ENCODE peak calls at places on chromosomes 7 and 10, in eight cellular contexts. Y is GM10248; W is GM12878; O is activated B cell treated with CpG ODN at 0.5 μM for 24 hours; D is HFFc6; N is CD4-positive, alpha-beta T cell; X is WTC11; C is bronchial epithelial cell. K is an unnamed sample.

GRCh38 chr7:35828817-35829216 is 28.0 kb downstream of the SEPTIN7 start:
- DNase-seq in Y (no peak), W (no peak), O (no peak), D (no peak), N (no peak), X (no peak), C (peak; percentile 89), K (no peak)

GRCh38 chr10:18229839-18230238 is 89.6 kb downstream of the CACNB2 start:
- DNase-seq in Y (no peak), W (no peak), O (no peak), D (peak; percentile 7), N (no peak), X (no peak), C (peak; percentile 64), K (no peak)

GRCh38 chr10:23172846-23173548 is 19.1 kb upstream of the PTF1A start:
- DNase-seq in Y (no peak), W (no peak), O (no peak), D (no peak), N (no peak), X (peak; percentile 70), C (no peak), K (no peak)

GRCh38 chr10:1824928-1825327 is 87.6 kb upstream of the ADARB2 start:
- DNase-seq in Y (no peak), W (no peak), O (no peak), D (no peak), N (no peak), X (no peak), C (no peak), K (no peak)

GRCh38 chr10:27998178-27998953 is 513 bp downstream of the ODAD2 start:
- DNase-seq in Y (no peak), W (no peak), O (no peak), D (peak; percentile 20), N (no peak), X (peak; percentile 73), C (no peak), K (no peak)

GRCh38 chr7:7795736-7796135 is 77.3 kb upstream of the RPA3 start:
- DNase-seq in Y (no peak), W (no peak), O (no peak), D (peak; percentile 67), N (no peak), X (no peak), C (peak; percentile 91), K (no peak)

GRCh38 chr7:135980665-135981180 is 3.6 kb upstream of the MTPN start:
- DNase-seq in Y (peak; percentile 18), W (peak; percentile 95), O (no peak), D (peak; percentile 47), N (peak; percentile 41), X (no peak), C (peak; percentile 83), K (no peak)

GRCh38 chr7:30713397-30713796 is 31.1 kb upstream of the CRHR2 start:
- DNase-seq in Y (no peak), W (no peak), O (no peak), D (no peak), N (no peak), X (no peak), C (peak; percentile 75), K (no peak)

GRCh38 chr10:32237644-32238345 is 109.2 kb downstream of the EPC1 start:
- DNase-seq in Y (no peak), W (no peak), O (no peak), D (peak; percentile 65), N (no peak), X (no peak), C (peak; percentile 78), K (no peak)

GRCh38 chr7:26500749-26501352 is 209.2 kb downstream of the SNX10 start:
- DNase-seq in Y (peak; percentile 59), W (no peak), O (no peak), D (no peak), N (no peak), X (no peak), C (peak; percentile 46), K (no peak)

GRCh38 chr7:112743811-112744210 is 46.4 kb downstream of the TMEM168 start:
- DNase-seq in Y (no peak), W (no peak), O (no peak), D (no peak), N (no peak), X (no peak), C (peak; percentile 17), K (no peak)

GRCh38 chr10:29537799-29538198 is 97.0 kb downstream of the SVIL start:
- DNase-seq in Y (no peak), W (no peak), O (no peak), D (no peak), N (no peak), X (no peak), C (no peak), K (no peak)

GRCh38 chr7:23544913-23545354 is 13.2 kb upstream of the TRA2A start:
- DNase-seq in Y (peak; percentile 39), W (peak; percentile 46), O (no peak), D (peak; percentile 24), N (no peak), X (no peak), C (peak; percentile 60), K (no peak)
- TF ChIP-seq CTCF in Y (peak; percentile 84), W (peak; percentile 64), O (no peak), D (peak; percentile 70), N (peak; percentile 36), X (no peak), C (peak; percentile 70), K (peak; percentile 69)

DNA sequence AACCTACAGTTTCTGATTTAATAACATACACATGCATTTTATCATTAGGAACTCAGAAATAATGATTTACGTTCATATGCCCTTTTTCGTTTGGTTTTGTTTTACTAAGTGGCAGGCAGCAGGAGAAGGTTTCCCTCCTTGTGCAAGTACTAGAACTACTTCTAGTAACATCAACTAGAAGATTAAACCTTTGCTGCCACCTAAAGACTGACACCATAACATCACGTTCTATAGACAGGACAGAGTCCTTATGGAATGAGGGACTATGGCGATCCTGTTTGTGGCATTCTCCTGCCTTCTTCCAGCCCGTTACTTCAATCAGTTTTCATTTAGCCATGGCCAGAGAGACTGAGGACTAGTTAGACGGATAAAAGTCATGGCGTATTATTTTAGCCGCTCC is 53.2 kb downstream of the GAD2 start:
- DNase-seq in Y (peak; percentile 31), W (no peak), O (no peak), D (peak; percentile 6), N (no peak), X (no peak), C (peak; percentile 16), K (no peak)
- TF ChIP-seq CTCF in Y (peak; percentile 26), W (peak; percentile 25), O (no peak), D (peak; percentile 54), N (no peak), X (no peak), C (peak; percentile 5), K (peak; percentile 56)

DNA sequence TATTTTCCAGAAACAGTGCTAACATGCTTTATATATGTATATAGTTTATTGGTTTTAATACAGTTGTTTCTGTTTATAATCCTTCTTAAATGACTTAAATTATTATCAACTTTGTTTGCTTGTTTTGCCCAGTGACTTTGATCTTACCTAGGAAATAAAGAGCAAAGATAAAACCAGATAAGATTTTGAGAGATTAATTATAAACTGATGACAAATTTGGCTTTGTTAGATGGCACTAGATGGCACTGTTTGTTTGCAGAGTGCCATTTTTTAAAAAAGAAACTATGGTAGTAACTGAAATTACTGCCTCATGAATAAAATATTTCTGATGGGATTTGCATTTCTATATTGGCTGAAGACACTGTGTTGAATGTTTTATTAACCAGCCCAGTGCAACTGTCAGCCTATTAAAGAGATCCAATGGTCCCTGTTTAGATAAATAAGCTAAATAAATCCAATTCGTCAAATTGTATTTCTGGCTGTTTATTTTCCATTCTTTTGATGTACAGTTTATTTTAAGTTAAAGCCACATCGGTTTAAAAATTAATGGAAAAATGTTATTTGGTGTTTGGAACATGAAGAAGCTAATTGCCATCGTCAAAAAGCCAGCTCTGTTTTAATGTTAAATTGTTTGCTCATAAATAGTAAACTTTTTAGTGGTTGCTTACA is 28.7 kb downstream of the VTI1A start:
- DNase-seq in Y (no peak), W (no peak), O (no peak), D (peak; percentile 24), N (no peak), X (no peak), C (peak; percentile 9), K (no peak)
- TF ChIP-seq CTCF in Y (peak; percentile 15), W (peak; percentile 37), O (no peak), D (peak; percentile 82), N (no peak), X (no peak), C (peak; percentile 39), K (peak; percentile 85)

GRCh38 chr10:93601774-93602162 is 733 bp upstream of the RBP4 start:
- DNase-seq in Y (no peak), W (no peak), O (no peak), D (no peak), N (no peak), X (no peak), C (no peak), K (no peak)
- TF ChIP-seq CTCF in Y (no peak), W (no peak), O (no peak), D (no peak), N (no peak), X (no peak), C (no peak), K (no peak)

GRCh38 chr10:421170-421569 is 268.3 kb downstream of the DIP2C start:
- DNase-seq in Y (no peak), W (no peak), O (no peak), D (no peak), N (no peak), X (no peak), C (no peak), K (no peak)
- TF ChIP-seq CTCF in Y (no peak), W (no peak), O (no peak), D (no peak), N (no peak), X (no peak), C (no peak), K (peak; percentile 44)

GRCh38 chr10:128206676-128207075 is 80.5 kb upstream of the MKI67 start:
- DNase-seq in Y (no peak), W (no peak), O (no peak), D (no peak), N (no peak), X (no peak), C (no peak), K (no peak)
- TF ChIP-seq CTCF in Y (no peak), W (no peak), O (no peak), D (no peak), N (no peak), X (no peak), C (no peak), K (no peak)

GRCh38 chr7:104074529-104074928 is 85.1 kb upstream of the RELN start:
- DNase-seq in Y (no peak), W (no peak), O (no peak), D (no peak), N (no peak), X (no peak), C (peak; percentile 5), K (no peak)
- TF ChIP-seq CTCF in Y (no peak), W (no peak), O (no peak), D (no peak), N (no peak), X (no peak), C (no peak), K (no peak)

GRCh38 chr7:51187941-51188340 is 128.7 kb downstream of the COBL start:
- DNase-seq in Y (no peak), W (no peak), O (no peak), D (no peak), N (no peak), X (peak; percentile 84), C (peak; percentile 4), K (no peak)
- TF ChIP-seq CTCF in Y (no peak), W (peak; percentile 12), O (no peak), D (no peak), N (no peak), X (no peak), C (peak; percentile 10), K (peak; percentile 51)